ENCODE peak calls at places on chromosomes 12 and 14, in nine cellular contexts. D is endothelial cell, K is occipital lobe, W is Ammon's horn, G is ureter, I is mucosa of gallbladder, S is body of pancreas, T is AG09309, N is EL. B is an unnamed sample.

GRCh38 chr14:106207316-106207715 is 680.9 kb downstream of the TMEM121 start:
- DNase-seq in D (no peak), K (no peak), W (no peak), G (no peak), I (no peak), S (no peak), T (no peak), N (no peak), B (no peak)

GRCh38 chr12:111387747-111388365 is 17.9 kb upstream of the SH2B3 start:
- DNase-seq in D (no peak), K (no peak), W (no peak), G (no peak), I (no peak), S (no peak), T (no peak), N (no peak), B (peak)

GRCh38 chr14:95504135-95505029 is 12.1 kb downstream of the SYNE3 start:
- DNase-seq in D (no peak), K (no peak), W (no peak), G (no peak), I (no peak), S (no peak), T (no peak), N (peak), B (no peak)

GRCh38 chr14:102317564-102318248 is 1.8 kb upstream of the ZNF839 start:
- DNase-seq in D (no peak), K (peak), W (peak), G (no peak), I (no peak), S (no peak), T (no peak), N (peak), B (peak)

GRCh38 chr12:62296001-62296400 is 35.8 kb downstream of the USP15 start:
- DNase-seq in D (no peak), K (no peak), W (no peak), G (no peak), I (no peak), S (no peak), T (no peak), N (no peak), B (no peak)

GRCh38 chr12:52258335-52258901 is 16.0 kb upstream of the KRT86 start:
- DNase-seq in D (peak), K (no peak), W (no peak), G (no peak), I (no peak), S (peak), T (no peak), N (no peak), B (no peak)

GRCh38 chr12:49461221-49461620 is 77.6 kb upstream of the KCNH3 start:
- DNase-seq in D (no peak), K (no peak), W (no peak), G (no peak), I (no peak), S (no peak), T (no peak), N (no peak), B (no peak)

GRCh38 chr12:6452908-6453630 is 1.2 kb downstream of the TAPBPL start:
- DNase-seq in D (no peak), K (no peak), W (no peak), G (peak), I (peak), S (no peak), T (no peak), N (no peak), B (peak)

GRCh38 chr14:104518659-104519350 is 60.8 kb upstream of the C14orf180 start:
- DNase-seq in D (no peak), K (no peak), W (no peak), G (peak), I (no peak), S (no peak), T (no peak), N (no peak), B (no peak)

GRCh38 chr14:100622708-100623485 is 35.7 kb upstream of the BEGAIN start:
- DNase-seq in D (no peak), K (no peak), W (no peak), G (no peak), I (no peak), S (peak), T (no peak), N (no peak), B (no peak)

GRCh38 chr12:69686731-69687130 is 12.4 kb downstream of the BEST3 start:
- DNase-seq in D (no peak), K (no peak), W (no peak), G (no peak), I (no peak), S (no peak), T (no peak), N (no peak), B (peak)

GRCh38 chr14:89540009-89540829 is 123.2 kb upstream of the FOXN3 start:
- DNase-seq in D (no peak), K (no peak), W (no peak), G (no peak), I (no peak), S (peak), T (no peak), N (peak), B (no peak)